ENCODE peak calls at places on chromosomes 4 and X, in five cellular contexts. One of them, this sample, is unnamed.

GRCh38 chr4:95129708-95130343 is 372.1 kb downstream of the BMPR1B start:
- DNase-seq in fibroblast of pulmonary artery: peak; percentile 100
- DNase-seq in epithelial cell of proximal tubule: peak; percentile 96
- DNase-seq in choroid plexus epithelial cell: peak; percentile 100
- DNase-seq in ascending aorta: peak; percentile 89
- DNase-seq in this sample: peak; percentile 100

GRCh38 chr4:176238819-176239218 is 30.2 kb downstream of the ASB5 start:
- DNase-seq in fibroblast of pulmonary artery: peak; percentile 37
- DNase-seq in epithelial cell of proximal tubule: no peak
- DNase-seq in choroid plexus epithelial cell: peak; percentile 33
- DNase-seq in ascending aorta: no peak
- DNase-seq in this sample: no peak

GRCh38 chr4:53044651-53044960 is 182.5 kb downstream of the RASL11B start:
- DNase-seq in fibroblast of pulmonary artery: no peak
- DNase-seq in epithelial cell of proximal tubule: no peak
- DNase-seq in choroid plexus epithelial cell: no peak
- DNase-seq in ascending aorta: no peak
- DNase-seq in this sample: no peak

GRCh38 chrX:47683171-47684145 is 24.5 kb upstream of the UXT start:
- DNase-seq in fibroblast of pulmonary artery: no peak
- DNase-seq in epithelial cell of proximal tubule: no peak
- DNase-seq in choroid plexus epithelial cell: peak; percentile 58
- DNase-seq in ascending aorta: no peak
- DNase-seq in this sample: no peak

GRCh38 chr4:7677086-7677485 is 242.4 kb upstream of the PSAPL1 start:
- DNase-seq in fibroblast of pulmonary artery: no peak
- DNase-seq in epithelial cell of proximal tubule: no peak
- DNase-seq in choroid plexus epithelial cell: no peak
- DNase-seq in ascending aorta: no peak
- DNase-seq in this sample: no peak

GRCh38 chrX:29143356-29143755 is 556.1 kb downstream of the IL1RAPL1 start:
- DNase-seq in fibroblast of pulmonary artery: peak; percentile 69
- DNase-seq in epithelial cell of proximal tubule: no peak
- DNase-seq in choroid plexus epithelial cell: peak; percentile 38
- DNase-seq in ascending aorta: no peak
- DNase-seq in this sample: no peak

GRCh38 chr4:130238121-130238520 is 1142.2 kb downstream of the C4orf33 start:
- DNase-seq in fibroblast of pulmonary artery: peak; percentile 13
- DNase-seq in epithelial cell of proximal tubule: no peak
- DNase-seq in choroid plexus epithelial cell: peak; percentile 16
- DNase-seq in ascending aorta: no peak
- DNase-seq in this sample: no peak

GRCh38 chr4:169060396-169061081 is 50.5 kb upstream of the CBR4 start:
- DNase-seq in fibroblast of pulmonary artery: peak; percentile 11
- DNase-seq in epithelial cell of proximal tubule: no peak
- DNase-seq in choroid plexus epithelial cell: peak; percentile 31
- DNase-seq in ascending aorta: no peak
- DNase-seq in this sample: no peak

GRCh38 chr4:7762376-7763040 is 177.2 kb downstream of the AFAP1 start:
- DNase-seq in fibroblast of pulmonary artery: no peak
- DNase-seq in epithelial cell of proximal tubule: no peak
- DNase-seq in choroid plexus epithelial cell: no peak
- DNase-seq in ascending aorta: no peak
- DNase-seq in this sample: no peak

GRCh38 chr4:171896426-171896825 is 83.2 kb downstream of the GALNTL6 start:
- DNase-seq in fibroblast of pulmonary artery: no peak
- DNase-seq in epithelial cell of proximal tubule: no peak
- DNase-seq in choroid plexus epithelial cell: no peak
- DNase-seq in ascending aorta: no peak
- DNase-seq in this sample: no peak

GRCh38 chr4:13938299-13938698 is 310.8 kb upstream of the BOD1L1 start:
- DNase-seq in fibroblast of pulmonary artery: no peak
- DNase-seq in epithelial cell of proximal tubule: no peak
- DNase-seq in choroid plexus epithelial cell: no peak
- DNase-seq in ascending aorta: no peak
- DNase-seq in this sample: no peak

GRCh38 chr4:67954867-67955266 is 8.4 kb downstream of the TMPRSS11A start:
- DNase-seq in fibroblast of pulmonary artery: no peak
- DNase-seq in epithelial cell of proximal tubule: no peak
- DNase-seq in choroid plexus epithelial cell: no peak
- DNase-seq in ascending aorta: no peak
- DNase-seq in this sample: no peak

GRCh38 chrX:7570432-7571009 is 272.4 kb upstream of the VCX start:
- DNase-seq in fibroblast of pulmonary artery: no peak
- DNase-seq in epithelial cell of proximal tubule: no peak
- DNase-seq in choroid plexus epithelial cell: no peak
- DNase-seq in ascending aorta: no peak
- DNase-seq in this sample: no peak

GRCh38 chrX:65253817-65254216 is 277.6 kb upstream of the ZC4H2 start:
- DNase-seq in fibroblast of pulmonary artery: no peak
- DNase-seq in epithelial cell of proximal tubule: no peak
- DNase-seq in choroid plexus epithelial cell: no peak
- DNase-seq in ascending aorta: no peak
- DNase-seq in this sample: no peak

GRCh38 chrX:47366051-47366722 is 4.2 kb upstream of the ZNF157 start:
- DNase-seq in fibroblast of pulmonary artery: peak; percentile 78
- DNase-seq in epithelial cell of proximal tubule: no peak
- DNase-seq in choroid plexus epithelial cell: peak; percentile 81
- DNase-seq in ascending aorta: peak; percentile 79
- DNase-seq in this sample: peak; percentile 34

GRCh38 chr4:170591076-170591475 is 501.3 kb upstream of the AADAT start:
- DNase-seq in fibroblast of pulmonary artery: no peak
- DNase-seq in epithelial cell of proximal tubule: no peak
- DNase-seq in choroid plexus epithelial cell: peak; percentile 31
- DNase-seq in ascending aorta: no peak
- DNase-seq in this sample: no peak

GRCh38 chr4:170589597-170590191 is 499.9 kb upstream of the AADAT start:
- DNase-seq in fibroblast of pulmonary artery: peak; percentile 22
- DNase-seq in epithelial cell of proximal tubule: peak; percentile 12
- DNase-seq in choroid plexus epithelial cell: peak; percentile 73
- DNase-seq in ascending aorta: no peak
- DNase-seq in this sample: peak; percentile 4
- TF ChIP-seq CTCF in fibroblast of pulmonary artery: no peak
- TF ChIP-seq CTCF in epithelial cell of proximal tubule: peak; percentile 41
- TF ChIP-seq CTCF in choroid plexus epithelial cell: peak; percentile 46
- TF ChIP-seq CTCF in ascending aorta: peak; percentile 37
- TF ChIP-seq CTCF in this sample: peak; percentile 40

GRCh38 chr4:151783867-151784266 is 23.1 kb upstream of the GATB start:
- DNase-seq in fibroblast of pulmonary artery: no peak
- DNase-seq in epithelial cell of proximal tubule: no peak
- DNase-seq in choroid plexus epithelial cell: peak; percentile 20
- DNase-seq in ascending aorta: no peak
- DNase-seq in this sample: no peak

GRCh38 chr4:151786158-151786495 is 25.3 kb upstream of the GATB start:
- DNase-seq in fibroblast of pulmonary artery: no peak
- DNase-seq in epithelial cell of proximal tubule: no peak
- DNase-seq in choroid plexus epithelial cell: no peak
- DNase-seq in ascending aorta: no peak
- DNase-seq in this sample: peak; percentile 26

GRCh38 chr4:151785484-151786157 is 24.8 kb upstream of the GATB start:
- DNase-seq in fibroblast of pulmonary artery: no peak
- DNase-seq in epithelial cell of proximal tubule: no peak
- DNase-seq in choroid plexus epithelial cell: no peak
- DNase-seq in ascending aorta: no peak
- DNase-seq in this sample: no peak

GRCh38 chr4:151784676-151785075 is 23.9 kb upstream of the GATB start:
- DNase-seq in fibroblast of pulmonary artery: no peak
- DNase-seq in epithelial cell of proximal tubule: no peak
- DNase-seq in choroid plexus epithelial cell: no peak
- DNase-seq in ascending aorta: no peak
- DNase-seq in this sample: no peak

DNA sequence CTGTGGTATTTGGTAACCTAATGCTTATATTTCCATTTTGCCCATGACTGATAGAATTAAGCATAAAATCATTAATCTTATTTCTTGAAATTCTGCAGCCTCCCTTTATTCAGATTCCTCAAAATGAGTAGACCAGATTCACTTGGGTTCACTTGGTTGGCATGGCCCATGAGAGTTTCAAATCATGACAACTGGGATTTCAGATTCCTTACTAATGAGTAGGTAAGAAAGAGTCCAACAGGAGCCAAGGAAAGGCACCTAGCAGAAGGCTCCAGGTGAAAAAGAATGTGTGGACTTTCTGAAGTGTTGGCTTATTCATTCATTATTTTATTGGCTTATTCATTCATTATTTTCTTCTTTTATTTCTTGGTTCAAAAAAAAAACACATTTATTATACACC is 27.2 kb upstream of the GATB start:
- DNase-seq in fibroblast of pulmonary artery: no peak
- DNase-seq in epithelial cell of proximal tubule: no peak
- DNase-seq in choroid plexus epithelial cell: no peak
- DNase-seq in ascending aorta: no peak
- DNase-seq in this sample: no peak
- TF ChIP-seq CTCF in fibroblast of pulmonary artery: no peak
- TF ChIP-seq CTCF in epithelial cell of proximal tubule: no peak
- TF ChIP-seq CTCF in choroid plexus epithelial cell: no peak
- TF ChIP-seq CTCF in ascending aorta: no peak
- TF ChIP-seq CTCF in this sample: no peak

GRCh38 chrX:70422886-70423336 is at the start of gene GDPD2:
- DNase-seq in fibroblast of pulmonary artery: peak; percentile 22
- DNase-seq in epithelial cell of proximal tubule: no peak
- DNase-seq in choroid plexus epithelial cell: no peak
- DNase-seq in ascending aorta: no peak
- DNase-seq in this sample: no peak
- TF ChIP-seq CTCF in fibroblast of pulmonary artery: no peak
- TF ChIP-seq CTCF in epithelial cell of proximal tubule: peak; percentile 48
- TF ChIP-seq CTCF in choroid plexus epithelial cell: peak; percentile 17
- TF ChIP-seq CTCF in ascending aorta: peak; percentile 47
- TF ChIP-seq CTCF in this sample: peak; percentile 52

GRCh38 chrX:109511113-109511512 is 25.5 kb upstream of the NXT2 start:
- DNase-seq in fibroblast of pulmonary artery: no peak
- DNase-seq in epithelial cell of proximal tubule: no peak
- DNase-seq in choroid plexus epithelial cell: no peak
- DNase-seq in ascending aorta: no peak
- DNase-seq in this sample: no peak

DNA sequence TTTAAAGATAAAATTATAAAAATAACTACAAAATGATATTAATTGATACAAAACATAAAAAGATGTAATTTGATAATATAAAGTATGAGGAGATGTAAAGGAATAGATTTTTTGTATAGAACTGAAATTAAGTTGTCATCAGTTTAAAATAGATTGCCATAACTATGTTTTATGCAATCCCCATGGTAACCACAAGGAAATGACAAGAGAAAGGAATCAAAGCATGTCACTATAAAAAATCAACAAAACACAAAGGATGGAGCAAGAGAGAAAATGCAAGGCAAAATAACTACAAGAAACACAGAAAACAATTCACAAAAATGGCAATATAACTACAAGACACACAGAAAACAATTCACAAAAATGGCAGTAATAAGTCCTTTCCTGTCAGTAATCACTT is 27.0 kb upstream of the GUCY2F start:
- DNase-seq in fibroblast of pulmonary artery: no peak
- DNase-seq in epithelial cell of proximal tubule: no peak
- DNase-seq in choroid plexus epithelial cell: no peak
- DNase-seq in ascending aorta: no peak
- DNase-seq in this sample: no peak
- TF ChIP-seq CTCF in fibroblast of pulmonary artery: no peak
- TF ChIP-seq CTCF in epithelial cell of proximal tubule: no peak
- TF ChIP-seq CTCF in choroid plexus epithelial cell: no peak
- TF ChIP-seq CTCF in ascending aorta: no peak
- TF ChIP-seq CTCF in this sample: no peak